ENCODE peak calls at places on chromosome 20, in seven cellular contexts. One of them, this sample, is unnamed.

GRCh38 chr20:23115823-23116222 is 29.7 kb upstream of the CD93 start:
- DNase-seq in WTC11: no peak
- DNase-seq in endodermal cell: no peak
- DNase-seq in cardiac muscle cell: no peak
- DNase-seq in lung: no peak
- DNase-seq in colonic mucosa: no peak
- DNase-seq in choroid plexus epithelial cell: peak
- DNase-seq in this sample: no peak

GRCh38 chr20:1897965-1898464 is 2.8 kb downstream of the SIRPA start:
- DNase-seq in WTC11: no peak
- DNase-seq in endodermal cell: no peak
- DNase-seq in cardiac muscle cell: no peak
- DNase-seq in lung: no peak
- DNase-seq in colonic mucosa: peak
- DNase-seq in choroid plexus epithelial cell: no peak
- DNase-seq in this sample: no peak

GRCh38 chr20:59194023-59194935 is 30.7 kb downstream of the ZNF831 start:
- DNase-seq in WTC11: no peak
- DNase-seq in endodermal cell: peak
- DNase-seq in cardiac muscle cell: no peak
- DNase-seq in lung: no peak
- DNase-seq in colonic mucosa: peak
- DNase-seq in choroid plexus epithelial cell: no peak
- DNase-seq in this sample: no peak

GRCh38 chr20:16018881-16019280 is 554.4 kb downstream of the KIF16B start:
- DNase-seq in WTC11: no peak
- DNase-seq in endodermal cell: no peak
- DNase-seq in cardiac muscle cell: no peak
- DNase-seq in lung: no peak
- DNase-seq in colonic mucosa: no peak
- DNase-seq in choroid plexus epithelial cell: no peak
- DNase-seq in this sample: no peak

GRCh38 chr20:40666336-40666735 is 22.7 kb downstream of the MAFB start:
- DNase-seq in WTC11: no peak
- DNase-seq in endodermal cell: peak
- DNase-seq in cardiac muscle cell: no peak
- DNase-seq in lung: no peak
- DNase-seq in colonic mucosa: no peak
- DNase-seq in choroid plexus epithelial cell: no peak
- DNase-seq in this sample: no peak

GRCh38 chr20:19808498-19808897 is 50.4 kb downstream of the RIN2 start:
- DNase-seq in WTC11: no peak
- DNase-seq in endodermal cell: no peak
- DNase-seq in cardiac muscle cell: no peak
- DNase-seq in lung: no peak
- DNase-seq in colonic mucosa: no peak
- DNase-seq in choroid plexus epithelial cell: peak
- DNase-seq in this sample: no peak

GRCh38 chr20:62201173-62202082 is 18.6 kb downstream of the MTG2 start:
- DNase-seq in WTC11: no peak
- DNase-seq in endodermal cell: no peak
- DNase-seq in cardiac muscle cell: no peak
- DNase-seq in lung: no peak
- DNase-seq in colonic mucosa: no peak
- DNase-seq in choroid plexus epithelial cell: no peak
- DNase-seq in this sample: no peak

GRCh38 chr20:24100370-24101011 is 111.9 kb upstream of the GGTLC1 start:
- DNase-seq in WTC11: peak
- DNase-seq in endodermal cell: peak
- DNase-seq in cardiac muscle cell: peak
- DNase-seq in lung: peak
- DNase-seq in colonic mucosa: peak
- DNase-seq in choroid plexus epithelial cell: peak
- DNase-seq in this sample: peak

GRCh38 chr20:37251836-37252477 is 9.7 kb downstream of the GHRH start:
- DNase-seq in WTC11: no peak
- DNase-seq in endodermal cell: peak
- DNase-seq in cardiac muscle cell: no peak
- DNase-seq in lung: no peak
- DNase-seq in colonic mucosa: no peak
- DNase-seq in choroid plexus epithelial cell: no peak
- DNase-seq in this sample: no peak

DNA sequence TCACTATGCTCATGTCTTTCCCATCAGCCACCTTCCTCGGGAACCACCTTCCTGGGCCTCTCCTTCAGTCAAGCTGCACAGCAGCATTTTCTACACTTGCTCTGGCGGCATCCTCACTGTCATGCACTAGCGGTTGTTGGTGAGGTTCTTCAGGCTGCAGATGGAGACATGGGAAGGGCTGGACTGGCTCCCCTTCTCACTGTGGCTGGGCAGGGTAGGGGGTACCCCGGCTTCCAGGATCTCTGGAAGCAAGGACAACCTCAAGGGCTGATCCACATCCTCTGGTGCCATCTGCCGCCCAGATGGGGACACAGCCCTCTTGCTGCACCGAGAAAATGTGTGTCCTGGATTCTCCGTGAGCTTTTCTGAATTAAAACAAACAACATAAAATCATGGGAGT is 180.1 kb upstream of the RNF24 start:
- DNase-seq in WTC11: peak
- DNase-seq in endodermal cell: peak
- DNase-seq in cardiac muscle cell: peak
- DNase-seq in lung: no peak
- DNase-seq in colonic mucosa: no peak
- DNase-seq in choroid plexus epithelial cell: peak
- DNase-seq in this sample: peak
- TF ChIP-seq CTCF in WTC11: peak
- TF ChIP-seq CTCF in endodermal cell: peak
- TF ChIP-seq CTCF in cardiac muscle cell: peak
- TF ChIP-seq CTCF in lung: no peak
- TF ChIP-seq CTCF in colonic mucosa: peak
- TF ChIP-seq CTCF in choroid plexus epithelial cell: peak
- TF ChIP-seq CTCF in this sample: peak

DNA sequence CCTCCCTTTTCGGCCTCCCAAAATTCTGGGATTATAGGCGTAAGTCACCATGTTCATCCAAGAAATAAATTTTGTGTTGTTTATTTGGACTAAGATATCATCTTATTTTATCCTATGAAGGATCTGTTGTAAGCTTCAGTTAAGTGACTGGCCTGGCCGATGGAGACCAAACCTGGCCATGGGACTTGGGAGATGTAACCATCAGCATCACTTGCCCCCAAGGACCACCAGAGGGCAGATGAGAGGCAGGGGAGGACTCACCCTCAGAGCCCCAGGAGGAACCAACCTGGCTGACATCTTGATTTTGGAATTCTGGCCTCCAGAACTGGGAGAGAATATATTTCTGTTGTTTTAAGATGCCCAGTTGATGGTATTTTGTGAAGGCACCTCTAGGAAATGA is 266.7 kb downstream of the CDH26 start:
- DNase-seq in WTC11: peak
- DNase-seq in endodermal cell: peak
- DNase-seq in cardiac muscle cell: peak
- DNase-seq in lung: no peak
- DNase-seq in colonic mucosa: no peak
- DNase-seq in choroid plexus epithelial cell: peak
- DNase-seq in this sample: peak
- TF ChIP-seq CTCF in WTC11: peak
- TF ChIP-seq CTCF in endodermal cell: peak
- TF ChIP-seq CTCF in cardiac muscle cell: no peak
- TF ChIP-seq CTCF in lung: no peak
- TF ChIP-seq CTCF in colonic mucosa: no peak
- TF ChIP-seq CTCF in choroid plexus epithelial cell: peak
- TF ChIP-seq CTCF in this sample: peak

DNA sequence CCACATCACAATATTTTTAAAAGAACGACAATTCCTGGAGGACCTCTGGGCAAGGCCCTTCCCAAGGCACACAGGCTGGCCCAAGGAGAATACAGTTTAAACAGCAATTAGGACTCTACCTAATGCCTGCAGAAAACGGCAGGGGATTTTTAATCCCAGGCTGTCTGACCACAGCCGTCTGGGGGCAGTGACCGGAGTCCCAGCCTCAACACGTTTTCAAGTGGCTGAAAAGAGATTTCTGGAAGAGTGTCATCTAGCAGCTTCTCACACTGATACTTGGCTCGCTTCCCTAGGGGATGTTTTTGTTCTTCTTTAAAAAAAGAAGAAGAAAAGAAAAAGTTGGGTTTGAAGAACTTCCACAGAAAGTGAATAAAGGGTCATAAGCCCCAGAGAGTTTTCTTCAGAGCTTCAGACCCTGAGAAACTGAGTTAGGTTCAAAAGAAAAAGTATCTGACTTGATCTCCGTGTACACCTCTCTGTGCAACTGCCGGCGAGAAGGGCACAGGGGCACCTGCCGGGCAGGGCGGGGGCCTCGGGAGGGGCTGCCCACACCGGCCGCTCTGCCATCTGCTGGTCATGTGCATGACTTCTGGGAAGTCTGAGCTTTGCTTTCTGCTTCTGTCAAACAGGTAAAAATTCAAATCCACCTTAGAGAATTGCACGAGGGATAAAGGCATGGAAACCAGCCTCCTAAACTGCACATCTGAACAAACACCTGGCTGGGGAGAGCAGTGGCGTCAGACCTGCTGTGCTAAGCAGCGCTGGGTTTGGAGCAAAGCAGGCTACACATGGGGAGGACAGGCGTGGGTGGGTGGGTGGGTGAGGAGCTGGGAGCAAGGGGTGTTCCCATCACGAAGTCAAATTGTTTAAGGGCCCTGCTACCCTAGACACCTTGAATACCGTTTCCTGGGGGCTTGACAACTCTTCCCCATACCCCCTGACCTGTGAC is 33.0 kb downstream of the RRBP1 start:
- DNase-seq in WTC11: peak
- DNase-seq in endodermal cell: peak
- DNase-seq in cardiac muscle cell: peak
- DNase-seq in lung: no peak
- DNase-seq in colonic mucosa: peak
- DNase-seq in choroid plexus epithelial cell: peak
- DNase-seq in this sample: no peak
- TF ChIP-seq CTCF in WTC11: peak
- TF ChIP-seq CTCF in endodermal cell: peak
- TF ChIP-seq CTCF in cardiac muscle cell: peak
- TF ChIP-seq CTCF in lung: no peak
- TF ChIP-seq CTCF in colonic mucosa: peak
- TF ChIP-seq CTCF in choroid plexus epithelial cell: peak
- TF ChIP-seq CTCF in this sample: peak

GRCh38 chr20:47501483-47502270 is at the start of gene NCOA3:
- DNase-seq in WTC11: peak
- DNase-seq in endodermal cell: peak
- DNase-seq in cardiac muscle cell: peak
- DNase-seq in lung: peak
- DNase-seq in colonic mucosa: peak
- DNase-seq in choroid plexus epithelial cell: peak
- DNase-seq in this sample: peak
- TF ChIP-seq CTCF in WTC11: no peak
- TF ChIP-seq CTCF in endodermal cell: peak
- TF ChIP-seq CTCF in cardiac muscle cell: peak
- TF ChIP-seq CTCF in lung: peak
- TF ChIP-seq CTCF in colonic mucosa: peak
- TF ChIP-seq CTCF in choroid plexus epithelial cell: peak
- TF ChIP-seq CTCF in this sample: peak

DNA sequence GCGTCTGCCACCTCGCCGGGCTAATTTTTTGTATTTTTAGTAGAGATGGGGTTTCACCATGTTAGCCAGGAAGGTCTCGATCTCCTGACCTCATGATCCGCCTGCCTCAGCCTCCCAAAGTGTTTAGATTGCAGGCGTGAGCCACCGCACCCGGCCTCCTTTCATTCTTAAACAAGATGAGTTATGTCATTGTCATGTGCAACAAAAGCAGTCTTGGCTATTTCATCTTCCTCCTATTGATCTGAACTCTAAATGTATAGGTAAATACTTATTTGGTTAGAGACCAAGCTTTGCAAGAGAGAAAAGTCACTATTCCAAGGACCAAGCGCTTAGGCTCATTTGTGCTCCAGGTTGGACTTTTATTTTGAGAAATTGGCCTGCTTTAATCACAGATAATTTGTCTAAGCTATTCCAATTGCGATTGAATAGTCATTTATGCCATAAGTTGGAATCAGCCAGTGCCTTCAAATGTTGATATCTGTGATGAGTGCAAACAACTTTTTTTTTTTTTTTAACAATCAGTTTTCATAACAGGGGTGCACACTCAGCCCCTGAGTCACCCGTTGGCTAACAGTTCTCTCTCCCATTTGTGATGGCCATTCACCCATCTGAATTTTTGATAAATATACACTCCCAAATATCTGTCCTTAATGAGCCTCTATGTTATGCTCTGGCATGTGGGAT is 167.3 kb downstream of the BCAS1 start:
- DNase-seq in WTC11: no peak
- DNase-seq in endodermal cell: no peak
- DNase-seq in cardiac muscle cell: no peak
- DNase-seq in lung: no peak
- DNase-seq in colonic mucosa: no peak
- DNase-seq in choroid plexus epithelial cell: no peak
- DNase-seq in this sample: no peak
- TF ChIP-seq CTCF in WTC11: no peak
- TF ChIP-seq CTCF in endodermal cell: no peak
- TF ChIP-seq CTCF in cardiac muscle cell: no peak
- TF ChIP-seq CTCF in lung: no peak
- TF ChIP-seq CTCF in colonic mucosa: no peak
- TF ChIP-seq CTCF in choroid plexus epithelial cell: no peak
- TF ChIP-seq CTCF in this sample: no peak

GRCh38 chr20:50221501-50222323 is 31.1 kb downstream of the CEBPB start:
- DNase-seq in WTC11: no peak
- DNase-seq in endodermal cell: no peak
- DNase-seq in cardiac muscle cell: no peak
- DNase-seq in lung: peak
- DNase-seq in colonic mucosa: no peak
- DNase-seq in choroid plexus epithelial cell: peak
- DNase-seq in this sample: no peak
- TF ChIP-seq CTCF in WTC11: no peak
- TF ChIP-seq CTCF in endodermal cell: no peak
- TF ChIP-seq CTCF in cardiac muscle cell: peak
- TF ChIP-seq CTCF in lung: no peak
- TF ChIP-seq CTCF in colonic mucosa: no peak
- TF ChIP-seq CTCF in choroid plexus epithelial cell: no peak
- TF ChIP-seq CTCF in this sample: no peak

This sample was measured in neural crest cell.